ENCODE peak calls at places on chromosomes 4 and X, in six cellular contexts. One of them, this sample, is unnamed.

GRCh38 chr4:74619931-74620702 is 174.2 kb downstream of the BTC start:
- DNase-seq in A172: no peak
- DNase-seq in endodermal cell: no peak
- DNase-seq in HFFc6: no peak
- DNase-seq in stimulated activated CD4-positive, alpha-beta T cell treated with anti-CD3 and anti-CD28 coated beads, Interleukin-4, amount 100 ng/mL, for 48 hours: no peak
- DNase-seq in transverse colon: no peak
- DNase-seq in this sample: no peak

GRCh38 chr4:113971706-113972360 is 7.6 kb downstream of the ARSJ start:
- DNase-seq in transverse colon: no peak
- DNase-seq in stimulated activated CD4-positive, alpha-beta T cell treated with anti-CD3 and anti-CD28 coated beads, Interleukin-4, amount 100 ng/mL, for 48 hours: no peak
- DNase-seq in HFFc6: peak
- DNase-seq in endodermal cell: no peak
- DNase-seq in A172: no peak
- DNase-seq in this sample: no peak

GRCh38 chrX:68045008-68045577 is 388.2 kb downstream of the OPHN1 start:
- DNase-seq in HFFc6: peak
- DNase-seq in transverse colon: no peak
- DNase-seq in endodermal cell: no peak
- DNase-seq in stimulated activated CD4-positive, alpha-beta T cell treated with anti-CD3 and anti-CD28 coated beads, Interleukin-4, amount 100 ng/mL, for 48 hours: no peak
- DNase-seq in A172: no peak
- DNase-seq in this sample: no peak

GRCh38 chrX:39453847-39454645 is 643.7 kb downstream of the BCOR start:
- DNase-seq in stimulated activated CD4-positive, alpha-beta T cell treated with anti-CD3 and anti-CD28 coated beads, Interleukin-4, amount 100 ng/mL, for 48 hours: no peak
- DNase-seq in transverse colon: no peak
- DNase-seq in A172: no peak
- DNase-seq in endodermal cell: no peak
- DNase-seq in HFFc6: no peak
- DNase-seq in this sample: no peak

GRCh38 chr4:8771666-8772065 is 100.0 kb downstream of the HMX1 start:
- DNase-seq in endodermal cell: no peak
- DNase-seq in transverse colon: no peak
- DNase-seq in HFFc6: no peak
- DNase-seq in stimulated activated CD4-positive, alpha-beta T cell treated with anti-CD3 and anti-CD28 coated beads, Interleukin-4, amount 100 ng/mL, for 48 hours: no peak
- DNase-seq in A172: no peak
- DNase-seq in this sample: no peak

GRCh38 chrX:123809854-123810375 is 49.9 kb upstream of the XIAP start:
- DNase-seq in endodermal cell: no peak
- DNase-seq in transverse colon: no peak
- DNase-seq in A172: no peak
- DNase-seq in HFFc6: no peak
- DNase-seq in stimulated activated CD4-positive, alpha-beta T cell treated with anti-CD3 and anti-CD28 coated beads, Interleukin-4, amount 100 ng/mL, for 48 hours: no peak
- DNase-seq in this sample: no peak

GRCh38 chrX:71846429-71846828 is 64.2 kb upstream of the NHSL2 start:
- DNase-seq in transverse colon: no peak
- DNase-seq in endodermal cell: no peak
- DNase-seq in stimulated activated CD4-positive, alpha-beta T cell treated with anti-CD3 and anti-CD28 coated beads, Interleukin-4, amount 100 ng/mL, for 48 hours: no peak
- DNase-seq in HFFc6: peak
- DNase-seq in A172: peak
- DNase-seq in this sample: no peak

GRCh38 chr4:140098481-140099132 is 55.4 kb downstream of the MAML3 start:
- DNase-seq in stimulated activated CD4-positive, alpha-beta T cell treated with anti-CD3 and anti-CD28 coated beads, Interleukin-4, amount 100 ng/mL, for 48 hours: no peak
- DNase-seq in endodermal cell: no peak
- DNase-seq in HFFc6: no peak
- DNase-seq in transverse colon: no peak
- DNase-seq in A172: peak
- DNase-seq in this sample: no peak

GRCh38 chr4:116539744-116540143 is 545.6 kb downstream of the TRAM1L1 start:
- DNase-seq in transverse colon: no peak
- DNase-seq in stimulated activated CD4-positive, alpha-beta T cell treated with anti-CD3 and anti-CD28 coated beads, Interleukin-4, amount 100 ng/mL, for 48 hours: no peak
- DNase-seq in HFFc6: no peak
- DNase-seq in endodermal cell: no peak
- DNase-seq in A172: no peak
- DNase-seq in this sample: no peak

This sample was measured in cerebellar nuclear complex.